ENCODE peak calls at places on chromosomes 1 and 21, in ten cellular contexts. F is neural progenitor cell, Y is colonic mucosa, N is stomach, S is ovary, J is A673, X is Peyer's patch, Z is ascending aorta, R is transverse colon, O is tibial artery. D is an unnamed sample. For H3K4me1 and H3K27me3, the result is how much of the 10 kb centered on the place peaks cover.

GRCh38 chr1:225812488-225813249 is 2.7 kb downstream of the EPHX1 start:
- DNase-seq in F (no peak), Y (no peak), N (no peak), S (no peak), J (no peak), X (no peak), Z (no peak), R (no peak), O (no peak), D (no peak)

GRCh38 chr1:115501476-115501875 is 140.3 kb upstream of the VANGL1 start:
- DNase-seq in F (no peak), Y (no peak), N (no peak), S (no peak), J (no peak), X (no peak), Z (no peak), R (no peak), O (no peak), D (no peak)

GRCh38 chr1:230807029-230807428 is 59.8 kb downstream of the CAPN9 start:
- DNase-seq in F (no peak), Y (no peak), N (no peak), S (no peak), J (no peak), X (no peak), Z (peak), R (no peak), O (peak), D (no peak)

GRCh38 chr1:211532086-211532439 is 40.1 kb upstream of the RD3 start:
- DNase-seq in F (no peak), Y (no peak), N (no peak), S (no peak), J (no peak), X (no peak), Z (no peak), R (no peak), O (no peak), D (no peak)

GRCh38 chr1:100567062-100567461 is 29.1 kb downstream of the GPR88 start:
- DNase-seq in F (no peak), Y (no peak), N (no peak), S (no peak), J (no peak), X (no peak), Z (no peak), R (no peak), O (no peak), D (no peak)

GRCh38 chr1:233883671-233884070 is 20.8 kb upstream of the SLC35F3 start:
- DNase-seq in F (no peak), Y (no peak), N (no peak), S (no peak), J (no peak), X (no peak), Z (no peak), R (no peak), O (no peak), D (no peak)

GRCh38 chr1:7581754-7582264 is 189.3 kb upstream of the VAMP3 start:
- DNase-seq in F (no peak), Y (no peak), N (no peak), S (no peak), J (no peak), X (peak), Z (no peak), R (no peak), O (peak), D (no peak)

GRCh38 chr1:116255933-116256649 is 117.0 kb upstream of the ATP1A1 start:
- DNase-seq in F (no peak), Y (no peak), N (no peak), S (no peak), J (no peak), X (no peak), Z (no peak), R (no peak), O (no peak), D (no peak)

GRCh38 chr1:221719987-221720386 is 21.9 kb downstream of the DUSP10 start:
- DNase-seq in F (no peak), Y (no peak), N (no peak), S (no peak), J (no peak), X (no peak), Z (no peak), R (no peak), O (no peak), D (no peak)

GRCh38 chr1:221759436-221759835 is 17.5 kb upstream of the DUSP10 start:
- DNase-seq in F (no peak), Y (no peak), N (no peak), S (no peak), J (no peak), X (no peak), Z (no peak), R (no peak), O (no peak), D (no peak)

GRCh38 chr1:170530972-170531757 is 801 bp upstream of the GORAB start:
- DNase-seq in F (peak), Y (peak), N (no peak), S (peak), J (peak), X (no peak), Z (peak), R (peak), O (peak), D (peak)

GRCh38 chr1:76500111-76500510 is 367.2 kb upstream of the ST6GALNAC5 start:
- DNase-seq in F (no peak), Y (no peak), N (no peak), S (no peak), J (no peak), X (no peak), Z (no peak), R (no peak), O (no peak), D (no peak)
- H3K4me1 ChIP-seq in F (half or more), Y (under half), N (under half), S (under half), J (under half), X (under half), Z (under half), R (under half), O (under half), D (under half)

DNA sequence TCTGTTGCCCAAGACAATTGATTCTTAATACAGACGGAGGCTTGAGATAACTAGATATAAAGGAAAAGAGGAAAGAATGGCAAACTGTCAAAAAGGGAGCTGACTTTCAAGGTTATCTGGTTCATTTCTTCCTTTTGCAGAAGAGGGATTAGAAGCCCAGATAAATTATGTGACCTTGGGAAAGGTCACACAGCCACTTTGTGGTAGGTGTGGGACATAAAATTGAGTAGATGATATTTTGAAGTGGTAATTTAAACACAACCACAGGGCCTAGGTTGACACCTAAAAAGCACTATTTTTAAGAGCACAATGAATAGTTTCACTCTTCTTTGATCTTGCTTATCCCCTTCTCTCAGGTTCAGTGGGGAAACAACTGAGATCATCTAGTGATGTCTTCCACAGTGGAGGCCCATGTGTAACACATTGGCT is 16.9 kb upstream of the KIAA0040 start:
- DNase-seq in F (no peak), Y (no peak), N (no peak), S (no peak), J (no peak), X (no peak), Z (no peak), R (no peak), O (no peak), D (peak)
- H3K27ac ChIP-seq in F (no peak), Y (peak), N (peak), S (no peak), J (no peak), X (peak), Z (no peak), R (peak), O (no peak), D (peak)

GRCh38 chr1:10207810-10208209 is 2.6 kb upstream of the KIF1B start:
- DNase-seq in F (no peak), Y (no peak), N (no peak), S (no peak), J (no peak), X (no peak), Z (no peak), R (no peak), O (no peak), D (no peak)
- H3K27me3 ChIP-seq in F (under half), Y (under half), N (under half), S (under half), J (under half), X (under half), Z (under half), R (under half), O (under half), D (under half)

DNA sequence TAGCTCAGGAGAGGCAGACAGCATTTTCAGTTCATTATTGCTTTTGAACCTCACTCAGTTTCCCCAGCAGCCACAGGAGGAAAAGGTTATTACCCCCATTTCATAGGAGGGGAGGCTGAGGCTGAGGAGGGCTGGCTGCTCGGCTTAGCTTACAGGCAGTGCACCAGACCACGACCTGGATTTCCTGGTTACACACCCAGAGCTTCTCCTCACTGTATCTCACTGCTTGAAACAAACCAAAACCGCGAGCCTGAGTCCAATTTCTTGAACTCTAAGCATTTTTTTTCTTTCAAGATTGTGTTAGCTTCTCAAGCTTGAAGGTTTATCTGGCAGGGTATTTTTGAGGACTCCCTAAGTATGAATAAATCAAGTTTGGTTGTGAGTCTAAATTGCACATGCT is 188.9 kb upstream of the EDN2 start:
- DNase-seq in F (no peak), Y (no peak), N (no peak), S (no peak), J (no peak), X (no peak), Z (no peak), R (no peak), O (no peak), D (peak)
- H3K4me1 ChIP-seq in F (under half), Y (under half), N (under half), S (under half), J (under half), X (under half), Z (under half), R (under half), O (under half), D (half or more)

GRCh38 chr1:41953291-41953690 is 34.6 kb upstream of the HIVEP3 start:
- DNase-seq in F (no peak), Y (no peak), N (no peak), S (no peak), J (no peak), X (no peak), Z (no peak), R (no peak), O (no peak), D (no peak)

GRCh38 chr1:41955461-41956159 is 36.9 kb upstream of the HIVEP3 start:
- DNase-seq in F (peak), Y (no peak), N (no peak), S (no peak), J (peak), X (no peak), Z (no peak), R (no peak), O (no peak), D (no peak)

GRCh38 chr1:41957568-41957967 is 38.8 kb upstream of the HIVEP3 start:
- DNase-seq in F (no peak), Y (no peak), N (no peak), S (no peak), J (no peak), X (no peak), Z (no peak), R (no peak), O (no peak), D (no peak)

GRCh38 chr1:41954533-41954944 is 35.8 kb upstream of the HIVEP3 start:
- DNase-seq in F (no peak), Y (no peak), N (no peak), S (no peak), J (peak), X (no peak), Z (no peak), R (no peak), O (no peak), D (no peak)

GRCh38 chr1:41958015-41958673 is 39.4 kb upstream of the HIVEP3 start:
- DNase-seq in F (no peak), Y (no peak), N (no peak), S (no peak), J (no peak), X (no peak), Z (no peak), R (no peak), O (no peak), D (no peak)
- H3K27ac ChIP-seq in F (no peak), Y (no peak), N (no peak), S (no peak), J (no peak), X (no peak), Z (no peak), R (no peak), O (no peak), D (no peak)

GRCh38 chr21:34669149-34669879 is 520 bp downstream of the CLIC6 start:
- DNase-seq in F (peak), Y (no peak), N (peak), S (no peak), J (no peak), X (no peak), Z (no peak), R (peak), O (no peak), D (peak)

GRCh38 chr21:34668803-34669148 is at the start of gene CLIC6:
- DNase-seq in F (peak), Y (no peak), N (peak), S (no peak), J (no peak), X (no peak), Z (no peak), R (peak), O (peak), D (no peak)

GRCh38 chr21:34671891-34672290 is 3.1 kb downstream of the CLIC6 start:
- DNase-seq in F (no peak), Y (no peak), N (no peak), S (no peak), J (no peak), X (no peak), Z (no peak), R (no peak), O (no peak), D (no peak)

GRCh38 chr21:34670962-34671348 is 2.2 kb downstream of the CLIC6 start:
- DNase-seq in F (peak), Y (no peak), N (no peak), S (no peak), J (no peak), X (no peak), Z (no peak), R (no peak), O (no peak), D (no peak)

GRCh38 chr21:34670220-34670961 is 1.6 kb downstream of the CLIC6 start:
- DNase-seq in F (peak), Y (peak), N (peak), S (no peak), J (no peak), X (no peak), Z (no peak), R (peak), O (no peak), D (no peak)
- H3K27me3 ChIP-seq in F (half or more), Y (under half), N (under half), S (under half), J (half or more), X (under half), Z (under half), R (half or more), O (under half), D (under half)

D was measured in CD4-positive, CD25-positive, alpha-beta regulatory T cell.